ENCODE peak calls at places on chromosome 5, in six cellular contexts. One of them, this sample, is unnamed.

GRCh38 chr5:177399903-177400868 is at the start of gene PFN3:
- DNase-seq in psoas muscle: no peak
- DNase-seq in CD8-positive, alpha-beta T cell: no peak
- DNase-seq in fibroblast of lung: peak; percentile 33
- DNase-seq in naive thymus-derived CD4-positive, alpha-beta T cell: no peak
- DNase-seq in A673: peak; percentile 53
- DNase-seq in this sample: no peak

GRCh38 chr5:160159991-160160826 is 41.0 kb upstream of the PWWP2A start:
- DNase-seq in psoas muscle: no peak
- DNase-seq in CD8-positive, alpha-beta T cell: no peak
- DNase-seq in naive thymus-derived CD4-positive, alpha-beta T cell: no peak
- DNase-seq in fibroblast of lung: no peak
- DNase-seq in A673: no peak
- DNase-seq in this sample: no peak

GRCh38 chr5:173859315-173860038 is 28.7 kb upstream of the CPEB4 start:
- DNase-seq in fibroblast of lung: no peak
- DNase-seq in naive thymus-derived CD4-positive, alpha-beta T cell: no peak
- DNase-seq in CD8-positive, alpha-beta T cell: no peak
- DNase-seq in A673: no peak
- DNase-seq in psoas muscle: no peak
- DNase-seq in this sample: no peak

GRCh38 chr5:150628936-150629485 is 11.4 kb upstream of the SYNPO start:
- DNase-seq in fibroblast of lung: no peak
- DNase-seq in A673: no peak
- DNase-seq in psoas muscle: no peak
- DNase-seq in naive thymus-derived CD4-positive, alpha-beta T cell: no peak
- DNase-seq in CD8-positive, alpha-beta T cell: no peak
- DNase-seq in this sample: no peak

GRCh38 chr5:118698774-118699173 is 289.6 kb downstream of the DTWD2 start:
- DNase-seq in fibroblast of lung: no peak
- DNase-seq in psoas muscle: no peak
- DNase-seq in naive thymus-derived CD4-positive, alpha-beta T cell: no peak
- DNase-seq in A673: no peak
- DNase-seq in CD8-positive, alpha-beta T cell: no peak
- DNase-seq in this sample: no peak

GRCh38 chr5:171606414-171607024 is 179.1 kb upstream of the SMIM23 start:
- DNase-seq in fibroblast of lung: no peak
- DNase-seq in naive thymus-derived CD4-positive, alpha-beta T cell: no peak
- DNase-seq in CD8-positive, alpha-beta T cell: no peak
- DNase-seq in psoas muscle: no peak
- DNase-seq in A673: peak; percentile 19
- DNase-seq in this sample: no peak

GRCh38 chr5:129400395-129400983 is 59.6 kb upstream of the ADAMTS19 start:
- DNase-seq in naive thymus-derived CD4-positive, alpha-beta T cell: no peak
- DNase-seq in psoas muscle: no peak
- DNase-seq in CD8-positive, alpha-beta T cell: no peak
- DNase-seq in A673: no peak
- DNase-seq in fibroblast of lung: peak; percentile 15
- DNase-seq in this sample: no peak

GRCh38 chr5:135238622-135239460 is 160.2 kb downstream of the MACROH2A1 start:
- DNase-seq in fibroblast of lung: no peak
- DNase-seq in psoas muscle: no peak
- DNase-seq in A673: no peak
- DNase-seq in naive thymus-derived CD4-positive, alpha-beta T cell: no peak
- DNase-seq in CD8-positive, alpha-beta T cell: no peak
- DNase-seq in this sample: no peak

GRCh38 chr5:148084269-148084668 is 20.5 kb downstream of the SPINK5 start:
- DNase-seq in fibroblast of lung: no peak
- DNase-seq in psoas muscle: no peak
- DNase-seq in naive thymus-derived CD4-positive, alpha-beta T cell: no peak
- DNase-seq in A673: no peak
- DNase-seq in CD8-positive, alpha-beta T cell: no peak
- DNase-seq in this sample: no peak

GRCh38 chr5:9194509-9194908 is 351.4 kb downstream of the SEMA5A start:
- DNase-seq in psoas muscle: no peak
- DNase-seq in naive thymus-derived CD4-positive, alpha-beta T cell: no peak
- DNase-seq in fibroblast of lung: peak; percentile 37
- DNase-seq in CD8-positive, alpha-beta T cell: no peak
- DNase-seq in A673: no peak
- DNase-seq in this sample: no peak

GRCh38 chr5:75007537-75007847 is 44.9 kb downstream of the GCNT4 start:
- DNase-seq in A673: peak; percentile 40
- DNase-seq in CD8-positive, alpha-beta T cell: no peak
- DNase-seq in psoas muscle: no peak
- DNase-seq in naive thymus-derived CD4-positive, alpha-beta T cell: no peak
- DNase-seq in fibroblast of lung: peak; percentile 10
- DNase-seq in this sample: no peak
- H3K4me1 ChIP-seq in A673: peaks cover 3% of the 10 kb centered on the region
- H3K4me1 ChIP-seq in CD8-positive, alpha-beta T cell: no peaks in the 10 kb centered on the region
- H3K4me1 ChIP-seq in psoas muscle: no peaks in the 10 kb centered on the region
- H3K4me1 ChIP-seq in naive thymus-derived CD4-positive, alpha-beta T cell: no peaks in the 10 kb centered on the region
- H3K4me1 ChIP-seq in fibroblast of lung: no peaks in the 10 kb centered on the region
- H3K4me1 ChIP-seq in this sample: no peaks in the 10 kb centered on the region

GRCh38 chr5:179182601-179183000 is 122.4 kb downstream of the ZNF354C start:
- DNase-seq in fibroblast of lung: no peak
- DNase-seq in psoas muscle: no peak
- DNase-seq in naive thymus-derived CD4-positive, alpha-beta T cell: no peak
- DNase-seq in A673: no peak
- DNase-seq in CD8-positive, alpha-beta T cell: no peak
- DNase-seq in this sample: no peak

GRCh38 chr5:179180061-179180460 is 119.9 kb downstream of the ZNF354C start:
- DNase-seq in CD8-positive, alpha-beta T cell: no peak
- DNase-seq in fibroblast of lung: peak; percentile 25
- DNase-seq in naive thymus-derived CD4-positive, alpha-beta T cell: no peak
- DNase-seq in psoas muscle: no peak
- DNase-seq in A673: no peak
- DNase-seq in this sample: no peak

GRCh38 chr5:179183481-179183880 is 123.3 kb downstream of the ZNF354C start:
- DNase-seq in fibroblast of lung: no peak
- DNase-seq in CD8-positive, alpha-beta T cell: no peak
- DNase-seq in naive thymus-derived CD4-positive, alpha-beta T cell: no peak
- DNase-seq in psoas muscle: no peak
- DNase-seq in A673: no peak
- DNase-seq in this sample: no peak

GRCh38 chr5:179180921-179181645 is 120.9 kb downstream of the ZNF354C start:
- DNase-seq in CD8-positive, alpha-beta T cell: no peak
- DNase-seq in A673: no peak
- DNase-seq in fibroblast of lung: no peak
- DNase-seq in psoas muscle: no peak
- DNase-seq in naive thymus-derived CD4-positive, alpha-beta T cell: no peak
- DNase-seq in this sample: no peak

DNA sequence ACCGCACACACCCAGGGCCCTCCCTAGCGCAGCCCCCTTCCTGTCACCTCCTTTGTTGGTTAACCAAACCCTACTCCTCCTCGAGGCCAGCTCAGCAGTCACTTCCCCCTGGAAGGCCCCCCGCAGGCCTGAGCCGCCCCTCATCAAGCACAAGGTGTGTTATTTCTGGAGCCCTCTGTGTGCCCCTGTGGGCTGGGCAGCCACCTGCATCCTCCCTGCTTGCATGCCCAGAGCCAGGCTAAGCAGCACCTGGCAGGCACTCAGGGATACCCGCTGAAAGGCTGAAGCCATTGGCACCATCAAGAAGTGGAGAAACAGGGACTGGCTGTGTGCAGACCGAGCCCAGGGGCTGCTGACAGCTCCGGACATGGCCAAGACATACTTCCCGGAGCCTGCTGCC is 121.8 kb downstream of the ZNF354C start:
- DNase-seq in fibroblast of lung: no peak
- DNase-seq in A673: no peak
- DNase-seq in psoas muscle: no peak
- DNase-seq in CD8-positive, alpha-beta T cell: no peak
- DNase-seq in naive thymus-derived CD4-positive, alpha-beta T cell: no peak
- DNase-seq in this sample: peak; percentile 31
- H3K9me3 ChIP-seq in fibroblast of lung: no peaks in the 10 kb centered on the region
- H3K9me3 ChIP-seq in A673: no peaks in the 10 kb centered on the region
- H3K9me3 ChIP-seq in psoas muscle: no peaks in the 10 kb centered on the region
- H3K9me3 ChIP-seq in CD8-positive, alpha-beta T cell: no peaks in the 10 kb centered on the region
- H3K9me3 ChIP-seq in naive thymus-derived CD4-positive, alpha-beta T cell: no peaks in the 10 kb centered on the region
- H3K9me3 ChIP-seq in this sample: no peaks in the 10 kb centered on the region

GRCh38 chr5:7881091-7881490 is 12.1 kb downstream of the MTRR start:
- DNase-seq in psoas muscle: no peak
- DNase-seq in naive thymus-derived CD4-positive, alpha-beta T cell: no peak
- DNase-seq in A673: no peak
- DNase-seq in fibroblast of lung: no peak
- DNase-seq in CD8-positive, alpha-beta T cell: no peak
- DNase-seq in this sample: no peak
- H3K27ac ChIP-seq in psoas muscle: no peak overlapping the region
- H3K27ac ChIP-seq in naive thymus-derived CD4-positive, alpha-beta T cell: no peak overlapping the region
- H3K27ac ChIP-seq in A673: no peak overlapping the region
- H3K27ac ChIP-seq in fibroblast of lung: no peak overlapping the region
- H3K27ac ChIP-seq in CD8-positive, alpha-beta T cell: no peak overlapping the region
- H3K27ac ChIP-seq in this sample: no peak overlapping the region

GRCh38 chr5:168214071-168214470 is 77.4 kb upstream of the WWC1 start:
- DNase-seq in CD8-positive, alpha-beta T cell: no peak
- DNase-seq in naive thymus-derived CD4-positive, alpha-beta T cell: no peak
- DNase-seq in A673: no peak
- DNase-seq in psoas muscle: no peak
- DNase-seq in fibroblast of lung: no peak
- DNase-seq in this sample: no peak

GRCh38 chr5:168209987-168210386 is 81.5 kb upstream of the WWC1 start:
- DNase-seq in A673: no peak
- DNase-seq in naive thymus-derived CD4-positive, alpha-beta T cell: no peak
- DNase-seq in CD8-positive, alpha-beta T cell: no peak
- DNase-seq in fibroblast of lung: no peak
- DNase-seq in psoas muscle: no peak
- DNase-seq in this sample: no peak

GRCh38 chr5:168211245-168211644 is 80.2 kb upstream of the WWC1 start:
- DNase-seq in naive thymus-derived CD4-positive, alpha-beta T cell: no peak
- DNase-seq in A673: no peak
- DNase-seq in CD8-positive, alpha-beta T cell: no peak
- DNase-seq in psoas muscle: no peak
- DNase-seq in fibroblast of lung: no peak
- DNase-seq in this sample: no peak

GRCh38 chr5:168207450-168208029 is 83.9 kb upstream of the WWC1 start:
- DNase-seq in naive thymus-derived CD4-positive, alpha-beta T cell: no peak
- DNase-seq in A673: no peak
- DNase-seq in CD8-positive, alpha-beta T cell: no peak
- DNase-seq in fibroblast of lung: no peak
- DNase-seq in psoas muscle: no peak
- DNase-seq in this sample: no peak

DNA sequence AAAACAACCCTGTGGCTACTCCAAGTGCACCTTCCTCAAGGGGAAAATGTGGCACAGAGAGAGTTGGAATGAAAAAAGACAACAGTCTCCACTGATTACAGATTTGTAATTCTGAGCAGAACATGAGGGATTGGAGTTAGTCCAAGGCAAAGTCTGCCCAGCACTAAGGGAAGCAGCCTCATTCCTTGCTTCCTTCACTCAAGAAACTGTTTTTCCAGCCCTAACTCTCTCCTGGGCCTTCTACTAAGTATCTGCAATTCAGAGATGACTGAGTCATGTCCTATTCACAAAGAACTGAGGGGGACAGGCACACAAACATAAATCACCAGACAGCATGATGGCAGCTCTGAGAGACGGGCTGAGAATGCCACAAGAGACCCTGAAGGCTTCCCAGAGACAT is 81.9 kb upstream of the WWC1 start:
- DNase-seq in CD8-positive, alpha-beta T cell: no peak
- DNase-seq in A673: peak; percentile 15
- DNase-seq in psoas muscle: no peak
- DNase-seq in naive thymus-derived CD4-positive, alpha-beta T cell: no peak
- DNase-seq in fibroblast of lung: no peak
- DNase-seq in this sample: no peak
- H3K4me1 ChIP-seq in CD8-positive, alpha-beta T cell: no peaks in the 10 kb centered on the region
- H3K4me1 ChIP-seq in A673: peaks cover 3% of the 10 kb centered on the region
- H3K4me1 ChIP-seq in psoas muscle: no peaks in the 10 kb centered on the region
- H3K4me1 ChIP-seq in naive thymus-derived CD4-positive, alpha-beta T cell: no peaks in the 10 kb centered on the region
- H3K4me1 ChIP-seq in fibroblast of lung: no peaks in the 10 kb centered on the region
- H3K4me1 ChIP-seq in this sample: no peaks in the 10 kb centered on the region

DNA sequence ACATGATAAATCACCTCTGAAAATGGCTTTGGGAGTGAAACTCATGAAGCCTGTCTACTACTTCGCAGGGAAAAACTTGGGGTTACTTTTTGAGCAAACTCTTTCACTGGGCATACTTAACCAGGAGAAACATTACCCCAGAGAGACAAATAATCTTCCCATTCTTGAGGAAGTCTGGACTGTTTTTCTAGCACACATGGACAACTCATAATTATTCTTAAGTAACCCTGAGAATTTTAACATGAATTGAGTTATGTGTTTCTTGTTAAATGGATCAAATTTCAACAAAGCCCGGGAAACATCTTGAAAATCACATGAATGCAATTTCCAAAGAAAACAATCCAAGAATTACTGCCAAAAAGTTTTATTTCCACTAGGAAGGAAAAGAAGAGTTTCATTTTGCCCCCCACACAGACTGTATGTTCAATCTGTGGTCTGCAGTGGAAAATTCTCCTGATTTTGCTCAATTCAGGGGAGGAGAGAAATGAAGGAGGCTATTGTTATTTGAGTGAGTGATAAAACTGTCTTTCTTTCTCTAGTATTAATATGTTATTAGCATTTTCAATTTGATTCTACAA is 564.8 kb upstream of the CLINT1 start:
- DNase-seq in fibroblast of lung: peak; percentile 65
- DNase-seq in psoas muscle: no peak
- DNase-seq in naive thymus-derived CD4-positive, alpha-beta T cell: no peak
- DNase-seq in A673: no peak
- DNase-seq in CD8-positive, alpha-beta T cell: no peak
- DNase-seq in this sample: no peak
- H3K9me3 ChIP-seq in fibroblast of lung: no peaks in the 10 kb centered on the region
- H3K9me3 ChIP-seq in psoas muscle: no peaks in the 10 kb centered on the region
- H3K9me3 ChIP-seq in naive thymus-derived CD4-positive, alpha-beta T cell: no peaks in the 10 kb centered on the region
- H3K9me3 ChIP-seq in A673: no peaks in the 10 kb centered on the region
- H3K9me3 ChIP-seq in CD8-positive, alpha-beta T cell: no peaks in the 10 kb centered on the region
- H3K9me3 ChIP-seq in this sample: no peaks in the 10 kb centered on the region

GRCh38 chr5:149496166-149496565 is 55.1 kb downstream of the CSNK1A1 start:
- DNase-seq in CD8-positive, alpha-beta T cell: no peak
- DNase-seq in naive thymus-derived CD4-positive, alpha-beta T cell: no peak
- DNase-seq in psoas muscle: no peak
- DNase-seq in A673: no peak
- DNase-seq in fibroblast of lung: no peak
- DNase-seq in this sample: no peak
- H3K27ac ChIP-seq in CD8-positive, alpha-beta T cell: no peak overlapping the region
- H3K27ac ChIP-seq in naive thymus-derived CD4-positive, alpha-beta T cell: no peak overlapping the region
- H3K27ac ChIP-seq in psoas muscle: no peak overlapping the region
- H3K27ac ChIP-seq in A673: peak overlapping the region; percentile 2
- H3K27ac ChIP-seq in fibroblast of lung: peak overlapping the region; percentile 54
- H3K27ac ChIP-seq in this sample: no peak overlapping the region

DNA sequence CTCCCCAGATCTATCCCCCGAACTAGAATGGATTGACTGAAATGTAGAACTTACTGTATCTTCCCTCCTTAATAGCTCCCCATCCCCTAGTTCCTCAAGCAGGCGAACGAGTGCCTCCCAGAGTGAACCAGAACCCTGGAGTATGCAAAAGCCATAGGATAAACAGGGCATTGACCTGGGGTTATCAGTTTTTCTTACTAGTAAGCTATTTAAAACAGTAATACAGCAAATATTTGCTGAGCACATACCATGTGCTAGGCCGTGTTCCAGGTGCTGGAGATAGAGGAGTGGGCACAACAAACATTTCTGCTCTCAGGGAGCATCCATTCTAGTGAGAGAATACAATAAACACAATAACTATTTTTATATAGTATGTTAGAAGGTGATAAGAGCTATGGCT is 1.8 kb downstream of the SKP2 start:
- DNase-seq in psoas muscle: no peak
- DNase-seq in fibroblast of lung: no peak
- DNase-seq in CD8-positive, alpha-beta T cell: no peak
- DNase-seq in naive thymus-derived CD4-positive, alpha-beta T cell: no peak
- DNase-seq in A673: no peak
- DNase-seq in this sample: no peak
- H3K4me1 ChIP-seq in psoas muscle: peaks cover 34% of the 10 kb centered on the region
- H3K4me1 ChIP-seq in fibroblast of lung: peaks cover 7% of the 10 kb centered on the region
- H3K4me1 ChIP-seq in CD8-positive, alpha-beta T cell: peaks cover 31% of the 10 kb centered on the region
- H3K4me1 ChIP-seq in naive thymus-derived CD4-positive, alpha-beta T cell: peaks cover 24% of the 10 kb centered on the region
- H3K4me1 ChIP-seq in A673: peaks cover 49% of the 10 kb centered on the region
- H3K4me1 ChIP-seq in this sample: peaks cover 9% of the 10 kb centered on the region

GRCh38 chr5:179118756-179119414 is 58.7 kb downstream of the ZNF354C start:
- DNase-seq in A673: no peak
- DNase-seq in psoas muscle: no peak
- DNase-seq in naive thymus-derived CD4-positive, alpha-beta T cell: no peak
- DNase-seq in fibroblast of lung: no peak
- DNase-seq in CD8-positive, alpha-beta T cell: no peak
- DNase-seq in this sample: no peak
- H3K9me3 ChIP-seq in A673: no peaks in the 10 kb centered on the region
- H3K9me3 ChIP-seq in psoas muscle: peaks cover 13% of the 10 kb centered on the region
- H3K9me3 ChIP-seq in naive thymus-derived CD4-positive, alpha-beta T cell: no peaks in the 10 kb centered on the region
- H3K9me3 ChIP-seq in fibroblast of lung: no peaks in the 10 kb centered on the region
- H3K9me3 ChIP-seq in CD8-positive, alpha-beta T cell: no peaks in the 10 kb centered on the region
- H3K9me3 ChIP-seq in this sample: peaks cover 4% of the 10 kb centered on the region